ENCODE peak calls at places on chromosomes 6 and 20, in five cellular contexts. One of them, this sample, is unnamed.

GRCh38 chr6:90536516-90536915 is 50.4 kb downstream of the MAP3K7 start:
- DNase-seq in choroid plexus epithelial cell: no peak
- DNase-seq in ovary: no peak
- DNase-seq in hepatocyte: no peak
- DNase-seq in cardiac muscle cell: peak
- DNase-seq in this sample: no peak

GRCh38 chr20:7090753-7091310 is 323.3 kb downstream of the BMP2 start:
- DNase-seq in hepatocyte: peak
- DNase-seq in choroid plexus epithelial cell: no peak
- DNase-seq in cardiac muscle cell: no peak
- DNase-seq in ovary: no peak
- DNase-seq in this sample: no peak

GRCh38 chr6:42243046-42243445 is 25.4 kb upstream of the MRPS10 start:
- DNase-seq in choroid plexus epithelial cell: no peak
- DNase-seq in cardiac muscle cell: no peak
- DNase-seq in hepatocyte: no peak
- DNase-seq in ovary: no peak
- DNase-seq in this sample: no peak

GRCh38 chr6:135280375-135281136 is 99.4 kb downstream of the MYB start:
- DNase-seq in cardiac muscle cell: no peak
- DNase-seq in choroid plexus epithelial cell: no peak
- DNase-seq in hepatocyte: no peak
- DNase-seq in ovary: no peak
- DNase-seq in this sample: peak

GRCh38 chr20:25279403-25279802 is 31.5 kb downstream of the PYGB start:
- DNase-seq in hepatocyte: no peak
- DNase-seq in cardiac muscle cell: no peak
- DNase-seq in ovary: no peak
- DNase-seq in choroid plexus epithelial cell: no peak
- DNase-seq in this sample: no peak

GRCh38 chr6:6503186-6503585 is 85.3 kb upstream of the LY86 start:
- DNase-seq in cardiac muscle cell: no peak
- DNase-seq in ovary: no peak
- DNase-seq in choroid plexus epithelial cell: no peak
- DNase-seq in hepatocyte: no peak
- DNase-seq in this sample: no peak

GRCh38 chr20:1326031-1326930 is 2.7 kb downstream of the SDCBP2 start:
- DNase-seq in hepatocyte: peak
- DNase-seq in ovary: peak
- DNase-seq in cardiac muscle cell: no peak
- DNase-seq in choroid plexus epithelial cell: peak
- DNase-seq in this sample: peak

GRCh38 chr6:95294047-95294446 is 283.3 kb upstream of the MANEA start:
- DNase-seq in choroid plexus epithelial cell: no peak
- DNase-seq in hepatocyte: no peak
- DNase-seq in cardiac muscle cell: no peak
- DNase-seq in ovary: no peak
- DNase-seq in this sample: no peak

GRCh38 chr20:24701668-24702067 is 232.2 kb downstream of the SYNDIG1 start:
- DNase-seq in hepatocyte: no peak
- DNase-seq in choroid plexus epithelial cell: no peak
- DNase-seq in ovary: no peak
- DNase-seq in cardiac muscle cell: no peak
- DNase-seq in this sample: no peak

GRCh38 chr20:25294459-25295385 is 46.8 kb downstream of the PYGB start:
- DNase-seq in choroid plexus epithelial cell: peak
- DNase-seq in hepatocyte: peak
- DNase-seq in ovary: peak
- DNase-seq in cardiac muscle cell: peak
- DNase-seq in this sample: peak

GRCh38 chr20:51491393-51491792 is 51.1 kb downstream of the NFATC2 start:
- DNase-seq in choroid plexus epithelial cell: no peak
- DNase-seq in cardiac muscle cell: no peak
- DNase-seq in hepatocyte: no peak
- DNase-seq in ovary: no peak
- DNase-seq in this sample: no peak

GRCh38 chr6:74409447-74409846 is 713.4 kb downstream of the CD109 start:
- DNase-seq in cardiac muscle cell: no peak
- DNase-seq in choroid plexus epithelial cell: peak
- DNase-seq in hepatocyte: peak
- DNase-seq in ovary: no peak
- DNase-seq in this sample: peak

GRCh38 chr6:5481024-5481423 is 219.7 kb downstream of the FARS2 start:
- DNase-seq in cardiac muscle cell: no peak
- DNase-seq in ovary: no peak
- DNase-seq in choroid plexus epithelial cell: no peak
- DNase-seq in hepatocyte: no peak
- DNase-seq in this sample: no peak

GRCh38 chr6:148345176-148345575 is 2.5 kb downstream of the SASH1 start:
- DNase-seq in ovary: no peak
- DNase-seq in hepatocyte: no peak
- DNase-seq in choroid plexus epithelial cell: no peak
- DNase-seq in cardiac muscle cell: peak
- DNase-seq in this sample: no peak

GRCh38 chr20:25313608-25314007 is 65.7 kb downstream of the PYGB start:
- DNase-seq in hepatocyte: no peak
- DNase-seq in ovary: no peak
- DNase-seq in choroid plexus epithelial cell: no peak
- DNase-seq in cardiac muscle cell: no peak
- DNase-seq in this sample: peak

GRCh38 chr20:37364013-37364926 is 18.3 kb downstream of the SRC start:
- DNase-seq in cardiac muscle cell: no peak
- DNase-seq in hepatocyte: no peak
- DNase-seq in ovary: peak
- DNase-seq in choroid plexus epithelial cell: no peak
- DNase-seq in this sample: no peak

GRCh38 chr6:35474978-35475570 is 6.9 kb downstream of the RPL10A start:
- DNase-seq in cardiac muscle cell: no peak
- DNase-seq in choroid plexus epithelial cell: no peak
- DNase-seq in hepatocyte: no peak
- DNase-seq in ovary: no peak
- DNase-seq in this sample: no peak

GRCh38 chr20:35978041-35978513 is 9.7 kb downstream of the CNBD2 start:
- DNase-seq in ovary: no peak
- DNase-seq in hepatocyte: no peak
- DNase-seq in choroid plexus epithelial cell: peak
- DNase-seq in cardiac muscle cell: no peak
- DNase-seq in this sample: peak

GRCh38 chr6:68718379-68719073 is 83.4 kb downstream of the ADGRB3 start:
- DNase-seq in cardiac muscle cell: no peak
- DNase-seq in hepatocyte: no peak
- DNase-seq in choroid plexus epithelial cell: peak
- DNase-seq in ovary: no peak
- DNase-seq in this sample: peak

GRCh38 chr6:161374971-161375873 is 101.4 kb upstream of the AGPAT4 start:
- DNase-seq in cardiac muscle cell: peak
- DNase-seq in choroid plexus epithelial cell: no peak
- DNase-seq in hepatocyte: no peak
- DNase-seq in ovary: peak
- DNase-seq in this sample: peak
- TF ChIP-seq CTCF in cardiac muscle cell: peak
- TF ChIP-seq CTCF in choroid plexus epithelial cell: peak
- TF ChIP-seq CTCF in hepatocyte: no peak
- TF ChIP-seq CTCF in ovary: no peak
- TF ChIP-seq CTCF in this sample: peak

GRCh38 chr20:44182863-44183262 is 4.1 kb downstream of the JPH2 start:
- DNase-seq in cardiac muscle cell: no peak
- DNase-seq in hepatocyte: no peak
- DNase-seq in choroid plexus epithelial cell: no peak
- DNase-seq in ovary: no peak
- DNase-seq in this sample: no peak
- H3K4me3 ChIP-seq in cardiac muscle cell: peak
- H3K4me3 ChIP-seq in hepatocyte: no peak
- H3K4me3 ChIP-seq in choroid plexus epithelial cell: no peak
- H3K4me3 ChIP-seq in ovary: peak
- H3K4me3 ChIP-seq in this sample: no peak

DNA sequence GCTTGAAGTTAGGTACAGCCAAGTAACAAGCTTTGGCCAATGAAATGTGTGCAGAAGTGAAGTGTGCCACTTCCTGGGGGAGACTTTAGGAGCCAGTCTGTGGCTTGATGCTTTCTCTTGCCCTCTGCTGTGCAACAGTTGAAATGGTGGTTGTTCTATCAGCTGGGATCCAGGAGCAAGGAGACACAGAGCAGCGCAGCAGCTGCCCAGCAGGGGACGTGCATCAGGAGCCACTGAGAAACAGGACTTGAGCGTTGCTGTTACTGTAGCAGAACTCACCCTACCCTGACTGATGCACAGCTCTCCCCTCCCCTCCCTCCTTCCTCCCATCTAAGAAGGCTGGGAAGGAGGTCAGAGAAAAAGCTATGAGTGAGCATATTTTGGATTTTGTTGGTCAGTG is 18.9 kb upstream of the CCN5 start:
- DNase-seq in ovary: no peak
- DNase-seq in choroid plexus epithelial cell: no peak
- DNase-seq in cardiac muscle cell: no peak
- DNase-seq in hepatocyte: no peak
- DNase-seq in this sample: no peak
- TF ChIP-seq CTCF in ovary: no peak
- TF ChIP-seq CTCF in choroid plexus epithelial cell: peak
- TF ChIP-seq CTCF in cardiac muscle cell: no peak
- TF ChIP-seq CTCF in hepatocyte: no peak
- TF ChIP-seq CTCF in this sample: no peak

DNA sequence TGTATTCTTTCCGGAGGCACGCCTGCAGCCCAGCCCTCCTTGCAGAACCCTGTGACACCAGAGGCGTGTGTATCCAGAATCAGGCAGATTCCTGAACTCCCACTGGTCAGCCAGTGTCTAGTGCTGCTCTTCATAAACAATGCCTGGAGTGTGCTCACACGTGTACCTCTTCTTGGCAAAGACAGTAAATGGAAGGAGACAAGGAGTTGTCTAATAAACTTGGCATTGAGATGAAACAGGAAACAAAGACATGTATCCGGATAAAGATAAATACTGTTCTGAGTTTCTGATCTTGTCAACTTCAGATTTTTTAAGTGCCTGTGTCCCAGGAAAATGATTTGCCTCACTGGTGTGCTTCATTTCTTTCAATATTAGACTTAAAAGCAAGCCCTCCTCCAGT is 1.7 kb downstream of the RPS6KA2 start:
- DNase-seq in ovary: no peak
- DNase-seq in cardiac muscle cell: no peak
- DNase-seq in choroid plexus epithelial cell: peak
- DNase-seq in hepatocyte: peak
- DNase-seq in this sample: peak
- H3K4me3 ChIP-seq in ovary: peak
- H3K4me3 ChIP-seq in cardiac muscle cell: no peak
- H3K4me3 ChIP-seq in choroid plexus epithelial cell: peak
- H3K4me3 ChIP-seq in hepatocyte: no peak
- H3K4me3 ChIP-seq in this sample: peak

GRCh38 chr6:40535105-40535783 is 51.9 kb downstream of the LRFN2 start:
- DNase-seq in cardiac muscle cell: no peak
- DNase-seq in hepatocyte: no peak
- DNase-seq in ovary: no peak
- DNase-seq in choroid plexus epithelial cell: no peak
- DNase-seq in this sample: no peak

GRCh38 chr6:40538556-40538955 is 48.6 kb downstream of the LRFN2 start:
- DNase-seq in choroid plexus epithelial cell: no peak
- DNase-seq in cardiac muscle cell: no peak
- DNase-seq in hepatocyte: no peak
- DNase-seq in ovary: no peak
- DNase-seq in this sample: no peak

GRCh38 chr6:40537446-40537845 is 49.7 kb downstream of the LRFN2 start:
- DNase-seq in choroid plexus epithelial cell: no peak
- DNase-seq in cardiac muscle cell: no peak
- DNase-seq in ovary: no peak
- DNase-seq in hepatocyte: no peak
- DNase-seq in this sample: no peak

GRCh38 chr6:40535784-40536380 is 51.3 kb downstream of the LRFN2 start:
- DNase-seq in ovary: no peak
- DNase-seq in choroid plexus epithelial cell: no peak
- DNase-seq in hepatocyte: no peak
- DNase-seq in cardiac muscle cell: no peak
- DNase-seq in this sample: no peak

DNA sequence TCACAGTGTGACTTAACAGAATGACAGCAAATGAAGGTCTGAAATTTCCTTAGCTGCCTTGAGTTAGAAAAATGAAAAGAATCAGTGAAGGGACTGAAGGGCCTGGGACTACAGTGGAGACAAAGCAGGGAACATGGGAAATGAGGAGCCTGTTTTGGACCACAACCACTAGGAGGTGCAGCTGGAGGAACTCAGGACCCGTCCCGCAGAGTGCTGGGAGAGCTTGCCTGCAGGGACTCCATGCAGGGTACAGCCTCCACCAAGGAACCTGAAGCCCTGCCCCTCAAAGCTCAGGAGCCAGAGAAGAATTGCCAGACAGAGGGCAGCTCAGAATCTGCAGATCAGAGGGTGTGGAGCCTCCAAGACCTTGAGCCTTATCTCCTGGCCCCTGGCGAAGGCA is 50.7 kb downstream of the LRFN2 start:
- DNase-seq in choroid plexus epithelial cell: peak
- DNase-seq in cardiac muscle cell: peak
- DNase-seq in ovary: no peak
- DNase-seq in hepatocyte: peak
- DNase-seq in this sample: no peak
- TF ChIP-seq CTCF in choroid plexus epithelial cell: peak
- TF ChIP-seq CTCF in cardiac muscle cell: peak
- TF ChIP-seq CTCF in ovary: no peak
- TF ChIP-seq CTCF in hepatocyte: peak
- TF ChIP-seq CTCF in this sample: no peak